ENCODE peak calls at places on chromosomes 3 and 15, in five cellular contexts. T is HCT116, D is ovary, G is coronary artery, I is cardiac muscle cell. H is an unnamed sample.

GRCh38 chr3:100045696-100046095 is 68.6 kb downstream of the FILIP1L start:
- DNase-seq in D (no peak), I (no peak), T (no peak), G (peak), H (no peak)

GRCh38 chr15:50463423-50464358 is 39.5 kb downstream of the USP8 start:
- DNase-seq in D (no peak), T (no peak), G (no peak), I (no peak), H (no peak)

GRCh38 chr15:47766406-47766805 is 49.1 kb downstream of the SEMA6D start:
- DNase-seq in T (no peak), D (no peak), I (no peak), G (no peak), H (no peak)

GRCh38 chr3:14082108-14082657 is 42.5 kb downstream of the CHCHD4 start:
- DNase-seq in D (no peak), T (no peak), I (no peak), G (no peak), H (no peak)

GRCh38 chr3:140914384-140914945 is 27.2 kb upstream of the SLC25A36 start:
- DNase-seq in I (no peak), D (no peak), T (no peak), G (no peak), H (no peak)

GRCh38 chr15:43095708-43096347 is 10.0 kb downstream of the UBR1 start:
- DNase-seq in I (no peak), T (no peak), G (no peak), D (no peak), H (no peak)

GRCh38 chr3:129950318-129951046 is 24.0 kb upstream of the TRH start:
- DNase-seq in I (no peak), G (no peak), D (no peak), T (no peak), H (no peak)

GRCh38 chr3:187039723-187040414 is 99.4 kb downstream of the RPL39L start:
- DNase-seq in G (no peak), D (no peak), T (no peak), I (no peak), H (no peak)

GRCh38 chr3:171967137-171967783 is 72.1 kb upstream of the FNDC3B start:
- DNase-seq in I (no peak), G (no peak), T (peak), D (no peak), H (no peak)

GRCh38 chr3:128491900-128492352 is 1.1 kb downstream of the GATA2 start:
- DNase-seq in T (no peak), I (no peak), G (peak), D (no peak), H (no peak)

GRCh38 chr3:22922317-22922716 is 280.8 kb upstream of the UBE2E2 start:
- DNase-seq in D (no peak), G (no peak), I (no peak), T (no peak), H (peak)

GRCh38 chr3:89586676-89587075 is 479.3 kb downstream of the EPHA3 start:
- DNase-seq in I (no peak), T (no peak), D (no peak), G (no peak), H (no peak)

GRCh38 chr15:88918738-88919137 is 5.6 kb upstream of the MFGE8 start:
- DNase-seq in D (no peak), T (peak), G (peak), I (no peak), H (no peak)

GRCh38 chr15:82692171-82692570 is 17.5 kb downstream of the AP3B2 start:
- DNase-seq in I (no peak), D (no peak), G (no peak), T (no peak), H (no peak)

GRCh38 chr3:9912294-9912935 is 4.5 kb upstream of the IL17RC start:
- DNase-seq in T (no peak), I (no peak), D (no peak), G (no peak), H (no peak)

GRCh38 chr15:94238539-94239118 is 7.3 kb downstream of the MCTP2 start:
- DNase-seq in I (no peak), T (no peak), G (no peak), D (no peak), H (no peak)

GRCh38 chr3:184262166-184262926 is 993 bp upstream of the CAMK2N2 start:
- DNase-seq in I (no peak), D (no peak), T (no peak), G (no peak), H (no peak)

GRCh38 chr3:22450785-22451400 is 699.9 kb upstream of the ZNF385D start:
- DNase-seq in G (no peak), D (no peak), I (no peak), T (no peak), H (no peak)

GRCh38 chr3:157231071-157231470 is 71.1 kb upstream of the CCNL1 start:
- DNase-seq in T (no peak), I (no peak), G (no peak), D (no peak), H (no peak)

GRCh38 chr3:61530355-61530754 is 31.0 kb upstream of the PTPRG start:
- DNase-seq in T (peak), I (peak), D (no peak), G (no peak), H (no peak)

GRCh38 chr3:171159024-171159821 is 132.7 kb upstream of the SLC2A2 start:
- DNase-seq in I (no peak), D (no peak), T (no peak), G (no peak), H (no peak)

GRCh38 chr3:193095366-193095765 is 145.7 kb upstream of the PLAAT1 start:
- DNase-seq in G (no peak), T (no peak), I (peak), D (no peak), H (no peak)

DNA sequence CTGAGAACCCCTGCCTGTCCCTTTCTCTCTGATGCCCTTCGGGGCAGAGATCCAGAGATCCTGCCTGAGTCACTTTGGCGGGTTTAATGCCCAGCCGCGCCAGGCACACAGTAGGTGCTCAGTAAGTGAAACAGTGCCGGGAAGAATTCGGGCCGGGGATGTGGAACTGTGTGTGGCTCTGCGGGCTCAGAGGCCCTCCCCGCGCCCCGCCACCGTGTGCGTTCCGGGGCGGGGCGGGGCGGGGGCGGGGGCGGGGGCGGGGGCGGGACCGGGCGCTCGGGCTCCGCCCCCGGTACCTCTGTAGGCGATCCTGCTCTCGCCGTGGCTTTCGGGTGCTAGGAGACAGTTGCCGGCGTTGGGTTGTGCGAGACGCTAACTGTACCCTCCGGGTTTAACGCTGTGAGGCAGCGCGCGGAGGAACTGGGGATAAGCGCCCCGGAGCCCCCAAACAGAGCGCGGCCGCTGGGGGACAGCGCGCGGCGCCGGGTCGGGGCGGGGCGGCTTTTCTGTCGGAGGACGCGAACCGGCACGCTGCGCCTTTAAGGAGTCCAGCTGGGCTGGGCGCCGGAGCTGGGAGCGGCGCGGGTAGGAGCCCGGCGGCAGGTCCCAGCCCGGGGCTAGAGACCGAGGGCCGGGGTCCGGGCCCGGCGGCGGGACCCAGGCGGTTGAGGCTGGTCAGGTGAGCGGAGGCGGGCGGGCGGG is at the start of gene ABHD6:
- DNase-seq in T (peak), D (peak), I (peak), G (peak), H (peak)
- TF ChIP-seq CTCF in T (no peak), D (no peak), I (peak), G (no peak), H (peak)

DNA sequence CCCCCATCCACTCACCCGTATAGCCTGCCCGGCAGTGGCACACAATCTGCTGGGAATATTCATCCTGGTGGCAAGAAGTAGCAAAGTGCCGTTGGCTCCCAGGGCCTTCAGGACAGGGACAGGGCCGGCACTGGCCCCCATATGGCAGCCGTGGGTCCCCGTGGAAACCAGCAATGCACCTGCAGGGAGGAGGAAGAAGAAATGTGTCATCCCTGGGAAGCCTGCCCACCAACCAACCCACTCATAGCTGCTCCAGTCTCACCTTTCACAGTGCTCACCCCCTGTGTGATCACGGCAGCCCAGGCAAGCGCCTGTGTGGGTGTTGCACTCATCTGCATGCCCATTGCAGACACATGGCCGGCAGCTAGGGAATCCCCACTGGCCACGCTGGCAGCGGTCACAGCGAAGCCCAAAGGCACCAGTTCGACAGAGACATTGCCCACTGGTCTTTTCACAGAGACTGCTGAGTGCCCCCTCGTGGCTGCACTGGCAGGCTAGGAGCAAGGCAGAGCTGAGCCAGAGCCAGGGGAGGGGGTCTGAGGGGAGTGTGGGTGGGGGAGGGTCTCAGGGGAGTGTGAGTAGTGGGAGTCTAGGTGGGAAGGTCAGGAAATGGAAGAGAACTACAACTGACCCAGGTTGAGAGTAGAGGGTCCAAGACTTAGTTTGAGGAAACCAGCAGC is 4.5 kb upstream of the USP19 start:
- DNase-seq in G (no peak), D (no peak), T (no peak), I (no peak), H (no peak)
- TF ChIP-seq CTCF in G (no peak), D (no peak), T (no peak), I (no peak), H (peak)

DNA sequence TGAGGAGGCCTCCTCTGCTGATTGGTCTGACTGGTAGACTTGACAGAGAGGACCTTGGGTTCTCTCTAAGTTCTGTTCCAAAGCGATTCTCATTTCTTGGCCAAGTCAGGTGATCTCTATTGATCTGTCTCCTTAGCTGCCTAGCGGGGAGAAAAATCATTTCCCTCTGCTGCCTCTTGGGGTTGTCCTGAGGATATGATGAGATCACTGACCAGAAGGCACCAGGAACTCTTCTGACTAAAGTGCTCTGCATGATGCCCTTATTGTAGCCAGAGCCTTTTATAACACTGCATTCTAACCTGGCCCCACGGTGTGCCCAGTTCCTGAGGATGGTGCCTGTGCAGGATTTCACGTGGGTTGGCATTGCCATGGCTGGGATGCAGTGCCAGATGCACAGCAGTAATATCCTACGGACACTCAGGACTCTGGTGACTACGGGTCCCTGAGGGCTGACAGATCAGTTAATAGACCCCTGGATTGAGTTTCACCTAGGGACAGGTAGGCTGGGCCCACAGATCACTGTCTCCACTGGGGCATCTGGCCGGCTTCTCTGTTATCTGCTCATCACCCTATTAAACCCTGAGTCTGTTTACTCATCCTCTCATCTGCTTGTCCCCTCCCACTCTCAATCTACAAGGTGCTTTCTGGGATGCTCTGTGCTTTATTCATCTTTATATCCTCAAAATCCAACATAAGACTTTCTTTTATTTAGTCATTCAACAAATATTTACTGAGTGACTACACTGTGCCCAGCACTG is 3.9 kb upstream of the HEG1 start:
- DNase-seq in I (no peak), T (no peak), D (no peak), G (no peak), H (no peak)
- TF ChIP-seq CTCF in I (peak), T (no peak), D (no peak), G (no peak), H (no peak)

DNA sequence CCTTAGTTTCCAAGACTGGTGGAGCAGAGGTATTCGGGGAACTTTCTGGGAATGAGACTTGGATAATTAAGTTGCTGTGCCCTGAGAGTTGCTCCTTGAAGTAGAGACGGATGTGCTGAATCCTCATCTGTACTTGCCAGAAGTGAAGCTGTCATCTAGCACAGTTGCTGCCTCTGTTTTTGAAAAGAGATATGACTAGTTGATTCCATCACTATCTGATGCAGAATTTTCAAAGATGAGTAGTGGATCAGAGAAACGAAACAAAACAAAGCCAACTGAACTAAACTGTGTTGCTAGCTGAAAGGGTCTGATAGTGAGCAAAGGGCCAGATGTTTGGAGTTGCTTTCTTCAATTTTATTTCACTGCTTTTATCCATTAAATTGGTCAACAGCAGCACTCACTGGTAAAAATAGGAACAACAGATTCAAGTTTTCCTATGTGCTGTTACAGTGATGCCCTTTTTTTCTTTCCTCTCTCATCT is 52.7 kb downstream of the MITF start:
- DNase-seq in T (no peak), G (no peak), D (no peak), I (peak), H (no peak)
- TF ChIP-seq CTCF in T (no peak), G (no peak), D (peak), I (peak), H (no peak)

DNA sequence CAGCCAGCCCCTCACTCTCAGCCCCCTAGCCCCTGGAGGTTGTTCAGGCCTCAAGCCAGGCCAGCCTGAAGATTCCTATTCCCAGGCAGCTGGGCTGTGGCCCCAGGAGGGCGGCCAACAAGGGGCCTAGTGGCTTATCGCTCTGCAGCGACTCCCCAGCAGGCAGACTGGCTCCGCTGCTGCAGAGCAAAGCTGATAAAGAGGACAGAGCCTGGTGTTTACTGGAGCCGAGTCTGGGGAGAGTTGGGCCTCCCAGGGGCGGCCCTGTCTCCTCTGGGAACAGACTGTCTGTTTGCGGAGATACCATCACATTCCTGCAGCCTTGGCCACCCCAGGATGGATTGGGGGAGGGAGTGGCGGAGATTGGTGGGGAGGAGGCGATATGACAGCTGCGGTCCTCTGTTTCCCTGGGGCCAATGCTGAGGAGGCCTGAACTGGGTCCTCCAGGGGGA is 22.4 kb upstream of the SMAD6 start:
- DNase-seq in T (no peak), I (peak), D (peak), G (no peak), H (no peak)
- TF ChIP-seq CTCF in T (no peak), I (no peak), D (no peak), G (no peak), H (no peak)

GRCh38 chr3:55013145-55013544 is 85.3 kb upstream of the LRTM1 start:
- DNase-seq in G (no peak), D (no peak), T (no peak), I (no peak), H (no peak)
- TF ChIP-seq CTCF in G (no peak), D (no peak), T (no peak), I (peak), H (no peak)

GRCh38 chr3:25426408-25426807 is 1.7 kb upstream of the RARB start:
- DNase-seq in T (no peak), I (peak), G (no peak), D (no peak), H (no peak)
- TF ChIP-seq CTCF in T (no peak), I (no peak), G (no peak), D (no peak), H (no peak)

DNA sequence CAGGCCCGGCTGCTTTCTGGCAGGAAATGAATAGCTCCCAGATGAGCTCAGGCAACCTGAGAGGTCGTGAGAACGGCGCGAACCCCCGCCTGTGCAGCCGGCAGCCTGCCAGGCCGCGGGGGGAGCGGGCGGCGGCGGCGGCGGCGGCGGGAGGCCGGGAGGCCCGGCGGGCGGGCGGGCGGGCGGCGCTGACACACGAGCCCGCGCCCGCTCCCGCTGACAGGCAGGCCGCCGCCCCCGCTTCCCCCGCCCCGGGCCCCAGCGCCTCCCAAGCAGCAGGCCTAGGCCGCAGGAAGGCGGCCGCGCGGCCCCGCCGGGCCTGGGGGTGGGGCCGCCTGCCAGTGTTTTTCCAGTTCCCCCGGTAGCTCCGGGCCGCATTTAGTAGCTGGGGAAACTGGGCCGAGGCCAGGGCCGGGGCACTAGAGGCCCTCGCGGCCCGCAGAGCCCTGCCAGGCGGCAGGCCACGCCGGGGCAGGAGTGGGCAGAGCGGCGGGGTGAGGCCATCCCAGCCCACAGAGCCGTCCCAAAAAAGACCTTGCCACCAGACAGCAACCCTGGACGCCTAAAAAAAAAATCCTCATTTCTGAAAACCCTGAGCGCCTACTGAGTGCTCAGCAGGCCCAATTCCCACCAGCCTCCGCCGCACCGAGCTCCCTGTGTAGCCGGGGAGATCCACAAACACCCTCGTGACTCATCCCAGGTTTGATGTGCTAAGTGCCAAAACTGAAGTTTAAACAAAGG is 5.6 kb downstream of the HES1 start:
- DNase-seq in G (peak), T (peak), D (peak), I (peak), H (peak)
- TF ChIP-seq CTCF in G (no peak), T (no peak), D (no peak), I (no peak), H (no peak)

DNA sequence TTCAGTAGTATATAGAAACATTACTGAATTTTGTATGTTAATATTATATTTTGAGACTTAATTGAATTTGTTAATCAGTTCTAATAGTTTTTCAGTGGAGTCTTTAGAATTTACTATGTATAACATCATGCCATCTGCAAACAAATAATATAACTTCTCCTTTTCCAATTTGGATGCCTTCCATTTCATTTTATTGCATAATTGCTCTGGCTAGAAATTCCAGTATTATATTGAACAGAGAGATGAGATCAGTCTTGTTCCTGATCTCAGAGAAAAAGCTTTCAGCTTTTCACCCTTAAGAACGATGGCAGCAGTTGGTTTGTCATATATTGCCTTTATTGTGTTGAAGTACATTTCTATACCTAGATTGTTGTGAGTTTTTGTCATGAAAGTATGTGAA is 40.4 kb downstream of the OR4F15 start:
- DNase-seq in T (no peak), D (no peak), I (no peak), G (no peak), H (no peak)
- TF ChIP-seq CTCF in T (no peak), D (no peak), I (no peak), G (no peak), H (no peak)

GRCh38 chr15:77864211-77865105 is 213.1 kb downstream of the TBC1D2B start:
- DNase-seq in G (peak), I (peak), T (no peak), D (peak), H (no peak)
- TF ChIP-seq CTCF in G (no peak), I (no peak), T (no peak), D (no peak), H (no peak)

H was measured in GM13977.